ENCODE peak calls at places on chromosome 7, in six cellular contexts. W is fibroblast of lung, O is glutamatergic neuron, F is choroid plexus epithelial cell, S is NB4, R is colonic mucosa. M is an unnamed sample.

GRCh38 chr7:125927556-125927955 is 997.9 kb upstream of the POT1 start:
- DNase-seq in W (no peak), O (no peak), F (no peak), S (peak), R (no peak), M (no peak)

GRCh38 chr7:101630591-101630990 is 1.5 kb upstream of the MYL10 start:
- DNase-seq in W (no peak), O (no peak), F (no peak), S (peak), R (no peak), M (peak)

GRCh38 chr7:30225863-30226361 is 58.5 kb upstream of the ZNRF2 start:
- DNase-seq in W (peak), O (peak), F (peak), S (peak), R (peak), M (peak)

GRCh38 chr7:102284399-102284798 is 2.3 kb upstream of the SH2B2 start:
- DNase-seq in W (no peak), O (no peak), F (no peak), S (no peak), R (no peak), M (no peak)

GRCh38 chr7:131061158-131061557 is 266.5 kb upstream of the MKLN1 start:
- DNase-seq in W (no peak), O (no peak), F (no peak), S (no peak), R (no peak), M (no peak)

GRCh38 chr7:44633254-44634186 is 27.1 kb downstream of the OGDH start:
- DNase-seq in W (peak), O (no peak), F (peak), S (no peak), R (peak), M (peak)

GRCh38 chr7:45988405-45989057 is 67.5 kb upstream of the IGFBP3 start:
- DNase-seq in W (no peak), O (no peak), F (no peak), S (no peak), R (peak), M (no peak)

GRCh38 chr7:159065151-159065550 is 79.5 kb downstream of the VIPR2 start:
- DNase-seq in W (no peak), O (no peak), F (no peak), S (no peak), R (no peak), M (no peak)

GRCh38 chr7:30286749-30287148 is 2.4 kb downstream of the ZNRF2 start:
- DNase-seq in W (no peak), O (no peak), F (no peak), S (no peak), R (no peak), M (no peak)

GRCh38 chr7:94252124-94252523 is 142.6 kb upstream of the COL1A2 start:
- DNase-seq in W (no peak), O (no peak), F (no peak), S (no peak), R (no peak), M (no peak)

GRCh38 chr7:138308116-138308515 is 151.9 kb upstream of the TRIM24 start:
- DNase-seq in W (no peak), O (no peak), F (no peak), S (no peak), R (no peak), M (no peak)

GRCh38 chr7:23653942-23654341 is 26.1 kb upstream of the FAM221A start:
- DNase-seq in W (no peak), O (no peak), F (peak), S (no peak), R (no peak), M (no peak)

GRCh38 chr7:23658831-23659427 is 21.1 kb upstream of the FAM221A start:
- DNase-seq in W (no peak), O (no peak), F (no peak), S (no peak), R (no peak), M (no peak)

GRCh38 chr7:23655433-23655832 is 24.6 kb upstream of the FAM221A start:
- DNase-seq in W (no peak), O (no peak), F (no peak), S (no peak), R (no peak), M (no peak)

GRCh38 chr7:23654508-23654907 is 25.5 kb upstream of the FAM221A start:
- DNase-seq in W (peak), O (no peak), F (peak), S (peak), R (peak), M (peak)
- TF ChIP-seq CTCF in W (peak), O (no peak), F (peak), S (peak), R (peak), M (no peak)

GRCh38 chr7:3399858-3400257 is 98.8 kb downstream of the SDK1 start:
- DNase-seq in W (peak), O (peak), F (peak), S (peak), R (no peak), M (peak)
- TF ChIP-seq CTCF in W (peak), O (peak), F (peak), S (peak), R (no peak), M (no peak)

GRCh38 chr7:154795437-154795836 is 207.5 kb downstream of the PAXIP1 start:
- DNase-seq in W (no peak), O (no peak), F (no peak), S (no peak), R (no peak), M (no peak)

GRCh38 chr7:154795014-154795413 is 207.9 kb downstream of the PAXIP1 start:
- DNase-seq in W (no peak), O (no peak), F (no peak), S (peak), R (no peak), M (no peak)

GRCh38 chr7:154792436-154793055 is 210.4 kb downstream of the PAXIP1 start:
- DNase-seq in W (no peak), O (no peak), F (no peak), S (no peak), R (no peak), M (no peak)

GRCh38 chr7:154791611-154792010 is 211.3 kb downstream of the PAXIP1 start:
- DNase-seq in W (no peak), O (no peak), F (no peak), S (no peak), R (no peak), M (no peak)

DNA sequence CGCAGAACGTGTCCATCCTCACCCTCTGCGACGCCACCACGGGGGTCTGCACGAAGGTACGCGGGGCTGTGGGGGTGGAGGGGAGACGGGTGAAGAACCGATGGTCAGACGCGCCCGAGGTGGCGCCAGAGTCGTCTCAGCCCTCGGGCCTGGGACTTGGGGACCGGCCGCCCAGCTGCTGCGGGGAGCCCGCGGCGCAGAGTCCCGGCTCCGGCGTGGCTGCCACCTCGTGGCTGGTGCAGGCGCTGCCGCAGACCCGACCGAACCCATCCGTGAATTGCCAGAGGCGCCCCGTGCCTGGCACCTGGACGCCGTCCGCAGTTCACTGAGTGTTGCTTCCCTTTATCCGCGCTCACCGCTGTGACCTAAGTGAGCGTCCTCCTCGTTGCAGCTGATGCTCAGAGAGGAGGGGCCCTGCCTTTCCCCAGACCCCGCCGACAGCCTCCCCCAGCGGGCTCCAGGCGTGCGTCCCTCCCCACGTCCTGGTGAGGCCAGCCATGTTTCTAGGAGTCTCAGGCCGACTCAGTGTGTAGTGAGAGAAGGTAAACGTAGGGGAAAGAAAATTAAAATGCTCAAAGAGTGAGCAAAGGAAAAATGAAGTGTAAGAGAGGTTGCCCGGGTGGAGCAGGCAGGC is 208.7 kb downstream of the PAXIP1 start:
- DNase-seq in W (no peak), O (no peak), F (no peak), S (no peak), R (peak), M (no peak)
- TF ChIP-seq CTCF in W (no peak), O (no peak), F (no peak), S (no peak), R (peak), M (no peak)

DNA sequence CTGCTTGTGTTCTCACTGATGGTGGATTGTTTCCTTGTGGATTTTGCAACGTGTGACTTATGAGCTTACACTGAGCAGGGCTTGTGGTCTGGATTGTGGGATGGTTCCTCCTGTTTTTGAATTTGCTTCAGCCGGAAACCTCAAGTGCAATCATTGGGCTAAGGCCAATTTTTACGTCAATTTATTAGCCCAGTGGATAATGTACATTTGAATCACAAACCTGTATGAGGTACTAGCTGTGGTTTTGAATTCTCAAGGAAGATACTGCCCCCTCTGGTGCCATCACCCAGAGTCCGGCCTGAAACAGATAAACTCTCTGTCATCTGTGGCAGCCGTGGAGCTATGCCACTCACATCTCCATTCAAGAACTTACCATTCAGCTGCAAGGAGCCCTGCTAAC is 7.3 kb upstream of the ZNF777 start:
- DNase-seq in W (no peak), O (no peak), F (peak), S (peak), R (no peak), M (peak)
- TF ChIP-seq CTCF in W (no peak), O (no peak), F (peak), S (no peak), R (no peak), M (no peak)

GRCh38 chr7:153193144-153193595 is 433.6 kb downstream of the ACTR3B start:
- DNase-seq in W (no peak), O (peak), F (no peak), S (peak), R (no peak), M (no peak)
- TF ChIP-seq CTCF in W (no peak), O (peak), F (peak), S (peak), R (no peak), M (peak)

DNA sequence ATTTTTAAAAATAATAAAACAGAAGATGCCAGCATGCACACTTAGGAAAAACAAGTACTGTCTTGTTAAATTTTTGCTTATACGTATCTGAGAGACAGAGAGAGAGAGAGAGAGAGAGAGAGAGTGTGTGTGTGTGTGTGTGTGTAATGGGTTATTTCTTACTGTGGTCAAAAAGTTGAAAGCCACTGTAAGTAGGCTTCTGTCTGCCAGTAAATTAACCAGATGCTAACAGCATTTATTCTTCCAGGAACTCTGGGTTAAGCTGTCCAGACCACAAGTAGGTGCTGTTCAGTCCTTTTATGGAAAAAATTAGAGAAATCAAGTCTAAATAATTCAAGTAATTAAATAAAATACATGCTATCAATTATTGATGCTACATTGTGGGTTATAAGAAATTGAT is 39.7 kb downstream of the RNF32 start:
- DNase-seq in W (peak), O (no peak), F (peak), S (no peak), R (no peak), M (no peak)
- TF ChIP-seq CTCF in W (peak), O (no peak), F (peak), S (no peak), R (no peak), M (no peak)

DNA sequence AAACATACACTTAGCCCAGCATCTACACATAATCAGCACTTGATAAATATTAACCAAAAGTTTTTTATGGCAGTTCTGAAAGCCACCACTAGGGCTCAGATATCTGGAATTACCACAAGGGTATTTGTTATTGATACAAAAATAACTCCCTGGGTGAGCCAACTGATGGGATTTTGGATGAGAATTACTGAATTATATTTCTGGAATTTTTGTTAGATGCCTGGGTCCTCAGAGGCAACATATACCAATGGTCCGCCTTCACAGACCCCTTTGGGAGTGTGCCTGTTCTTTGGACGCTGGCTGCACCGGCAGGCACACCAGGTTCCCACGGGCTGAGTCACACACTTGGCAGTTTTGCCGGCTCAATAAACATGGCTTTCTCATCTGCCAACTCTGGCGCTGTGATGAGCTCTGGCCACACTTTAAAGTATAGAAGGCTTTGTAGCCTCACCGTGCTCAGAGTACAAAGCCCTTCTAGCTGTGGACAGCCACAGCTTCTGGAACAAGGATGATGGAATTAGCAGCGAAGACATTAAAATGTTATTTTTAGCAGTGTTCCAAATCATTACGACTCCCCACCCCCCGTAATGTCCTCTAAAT is 24.5 kb upstream of the EEPD1 start:
- DNase-seq in W (peak), O (no peak), F (peak), S (peak), R (peak), M (peak)
- TF ChIP-seq CTCF in W (peak), O (peak), F (peak), S (peak), R (peak), M (peak)

DNA sequence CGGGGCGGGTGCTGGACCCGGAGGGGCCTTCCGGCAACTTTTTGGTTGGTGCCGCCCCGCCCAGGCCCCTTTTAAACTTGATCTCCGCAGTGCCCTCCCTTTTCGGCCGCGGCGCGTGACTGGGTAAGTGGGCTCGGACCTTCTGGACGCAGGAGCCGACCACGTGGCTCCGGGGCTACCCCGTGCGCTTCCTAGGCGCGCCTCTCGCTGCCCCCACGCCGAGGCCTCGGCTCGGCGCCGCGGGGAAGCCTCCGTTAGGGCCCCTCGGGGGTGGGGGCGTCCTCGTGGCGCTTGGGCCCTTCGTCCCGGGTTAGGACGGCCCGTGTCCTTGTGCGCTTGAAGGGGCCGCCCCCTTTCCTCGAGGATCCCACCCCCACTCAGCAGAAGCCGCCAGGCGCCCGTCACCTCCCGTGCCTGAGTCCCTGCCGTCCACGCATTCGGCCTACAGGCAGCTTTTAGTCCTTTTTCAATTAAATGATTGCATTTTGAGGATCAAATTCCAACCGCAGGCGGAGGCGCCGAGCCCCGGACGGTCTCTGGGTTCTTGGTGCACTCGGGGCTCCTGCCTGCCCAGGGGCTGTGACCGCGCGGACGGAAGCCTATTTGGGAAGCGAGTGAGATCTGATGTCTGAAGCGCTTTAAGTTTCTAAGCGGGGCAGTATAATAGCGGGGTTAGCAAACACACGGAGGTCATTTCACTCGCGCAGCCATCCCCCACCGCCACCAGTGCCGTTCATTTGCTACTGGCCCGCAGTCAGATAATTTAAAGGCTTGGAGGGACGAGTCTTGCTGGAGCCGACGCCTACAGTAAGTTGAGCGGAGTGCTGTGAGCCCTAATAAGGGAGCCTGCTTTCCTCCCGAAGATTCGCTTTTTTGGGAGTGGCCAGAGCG is 31.8 kb upstream of the TOMM7 start:
- DNase-seq in W (peak), O (peak), F (peak), S (peak), R (peak), M (peak)
- TF ChIP-seq CTCF in W (peak), O (peak), F (no peak), S (no peak), R (peak), M (peak)

M was measured in MCF 10A.